ENCODE peak calls at places on chromosomes 4 and X, in seven cellular contexts. V is MM.1S, G is kidney tubule cell, F is Right ventricle myocardium inferior, M is H7, H is dorsolateral prefrontal cortex, E is NCI-H1105 treated with DMSO at 0.1 percent for 48 hours. T is an unnamed sample.

GRCh38 chr4:102759835-102760644 is 728 bp downstream of the MANBA start:
- DNase-seq in M (no peak), F (no peak), H (no peak), V (no peak), E (no peak), G (peak), T (peak)

GRCh38 chr4:100069207-100069606 is 119.1 kb upstream of the H2AZ1 start:
- DNase-seq in H (no peak), E (no peak), M (no peak), F (no peak), G (no peak), V (no peak), T (no peak)

GRCh38 chr4:26238426-26238781 is 82.4 kb upstream of the RBPJ start:
- DNase-seq in H (no peak), M (no peak), G (no peak), V (no peak), F (no peak), E (peak), T (no peak)

GRCh38 chrX:68938244-68939004 is 109.6 kb downstream of the EFNB1 start:
- DNase-seq in E (no peak), H (no peak), F (no peak), V (no peak), G (peak), M (peak), T (no peak)

GRCh38 chr4:124903995-124904722 is 191.6 kb upstream of the ANKRD50 start:
- DNase-seq in M (no peak), E (peak), G (peak), V (no peak), H (no peak), F (no peak), T (no peak)

GRCh38 chrX:13126785-13127184 is 82.4 kb upstream of the FAM9C start:
- DNase-seq in V (no peak), F (no peak), M (no peak), H (no peak), E (no peak), G (peak), T (no peak)

GRCh38 chr4:155758500-155759371 is at the start of gene GUCY1B1:
- DNase-seq in H (peak), V (peak), F (peak), M (peak), E (peak), G (peak), T (peak)

GRCh38 chr4:169615467-169616106 is 3.2 kb upstream of the NEK1 start:
- DNase-seq in M (no peak), G (peak), F (no peak), E (no peak), V (no peak), H (no peak), T (no peak)

GRCh38 chrX:107978707-107979307 is 3.4 kb downstream of the TEX13B start:
- DNase-seq in F (no peak), V (no peak), G (peak), M (peak), H (no peak), E (peak), T (no peak)

GRCh38 chr4:121408-122084 is 2.8 kb upstream of the ZNF718 start:
- DNase-seq in F (no peak), G (no peak), H (no peak), M (no peak), V (no peak), E (no peak), T (no peak)

GRCh38 chr4:146550161-146550560 is 28.4 kb upstream of the SLC10A7 start:
- DNase-seq in G (no peak), V (no peak), E (no peak), H (no peak), F (no peak), M (no peak), T (no peak)

GRCh38 chr4:52659016-52659721 is at the start of gene USP46:
- DNase-seq in E (peak), G (peak), V (peak), M (peak), H (peak), F (peak), T (peak)

GRCh38 chr4:89204624-89205023 is 93.3 kb downstream of the TIGD2 start:
- DNase-seq in V (no peak), E (no peak), H (no peak), F (no peak), M (no peak), G (no peak), T (no peak)

GRCh38 chrX:10574663-10575062 is 45.7 kb downstream of the MID1 start:
- DNase-seq in E (no peak), G (peak), H (no peak), V (no peak), M (no peak), F (no peak), T (no peak)

GRCh38 chr4:61201562-61202099 is 1.5 kb downstream of the ADGRL3 start:
- DNase-seq in G (no peak), F (no peak), H (no peak), V (no peak), M (peak), E (no peak), T (no peak)

GRCh38 chr4:165381821-165382373 is 3.1 kb downstream of the CPE start:
- DNase-seq in F (no peak), M (no peak), G (no peak), H (no peak), E (peak), V (no peak), T (no peak)

GRCh38 chr4:138972956-138973819 is 42.4 kb upstream of the NOCT start:
- DNase-seq in F (no peak), H (no peak), V (no peak), G (no peak), M (peak), E (peak), T (no peak)

GRCh38 chrX:37608156-37608555 is 36.7 kb downstream of the LANCL3 start:
- DNase-seq in G (no peak), H (no peak), F (no peak), E (no peak), M (peak), V (no peak), T (no peak)

T was measured in occipital lobe.